ENCODE peak calls at places on chromosomes 5 and 9, in nine cellular contexts. A is activated CD4-positive, alpha-beta T cell treated with anti-CD3 and anti-CD28 coated beads for 24 hours; L is GDM1; P is osteoblast; R is stimulated activated CD4-positive, alpha-beta T cell treated with anti-CD3 and anti-CD28 coated beads, Interleukin-2, amount 100 ng/mL, for 4 hours; H is HTR-8/SVneo; I is HFF-Myc; G is heart left ventricle; D is AG04450. W is an unnamed sample.

GRCh38 chr5:16933337-16933736 is 2.8 kb downstream of the MYO10 start:
- DNase-seq in A (no peak), L (no peak), P (peak; percentile 15), R (no peak), H (no peak), I (no peak), G (no peak), D (no peak), W (no peak)

GRCh38 chr9:121735065-121735791 is 83.8 kb downstream of the DAB2IP start:
- DNase-seq in A (no peak), L (no peak), P (peak; percentile 95), R (no peak), H (no peak), I (peak; percentile 51), G (no peak), D (no peak), W (no peak)

GRCh38 chr5:163580516-163580915 is 75.1 kb downstream of the MAT2B start:
- DNase-seq in A (no peak), L (no peak), P (no peak), R (no peak), H (no peak), I (no peak), G (no peak), D (no peak), W (no peak)

GRCh38 chr5:104456122-104456521 is 893.5 kb upstream of the NUDT12 start:
- DNase-seq in A (no peak), L (no peak), P (no peak), R (no peak), H (no peak), I (no peak), G (no peak), D (no peak), W (no peak)

GRCh38 chr9:128882677-128883590 is 1.0 kb downstream of the LRRC8A start:
- DNase-seq in A (no peak), L (no peak), P (peak; percentile 86), R (no peak), H (no peak), I (no peak), G (no peak), D (no peak), W (no peak)

GRCh38 chr9:134275379-134275778 is 50.9 kb upstream of the RXRA start:
- DNase-seq in A (no peak), L (no peak), P (no peak), R (no peak), H (no peak), I (no peak), G (no peak), D (no peak), W (no peak)

GRCh38 chr5:180085837-180086236 is 14.3 kb upstream of the RNF130 start:
- DNase-seq in A (no peak), L (no peak), P (no peak), R (no peak), H (no peak), I (no peak), G (no peak), D (no peak), W (no peak)

GRCh38 chr9:105656131-105656921 is 5.9 kb upstream of the TAL2 start:
- DNase-seq in A (no peak), L (no peak), P (peak; percentile 79), R (no peak), H (no peak), I (no peak), G (peak; percentile 8), D (no peak), W (peak; percentile 19)

GRCh38 chr5:93588586-93589347 is 5.7 kb downstream of the NR2F1 start:
- DNase-seq in A (no peak), L (no peak), P (no peak), R (no peak), H (no peak), I (no peak), G (no peak), D (no peak), W (no peak)

GRCh38 chr9:75962186-75963036 is 71.9 kb downstream of the PCSK5 start:
- DNase-seq in A (no peak), L (no peak), P (no peak), R (no peak), H (no peak), I (no peak), G (peak; percentile 20), D (no peak), W (peak; percentile 22)

GRCh38 chr9:95724253-95724991 is 151.1 kb upstream of the ERCC6L2 start:
- DNase-seq in A (peak; percentile 25), L (no peak), P (no peak), R (peak; percentile 26), H (no peak), I (no peak), G (no peak), D (no peak), W (no peak)

GRCh38 chr9:18890372-18890771 is 142.6 kb downstream of the SAXO1 start:
- DNase-seq in A (no peak), L (no peak), P (peak; percentile 92), R (no peak), H (peak; percentile 71), I (no peak), G (no peak), D (no peak), W (no peak)

GRCh38 chr5:56475689-56476486 is 242.8 kb upstream of the ANKRD55 start:
- DNase-seq in A (no peak), L (no peak), P (no peak), R (no peak), H (no peak), I (no peak), G (no peak), D (no peak), W (no peak)

GRCh38 chr9:114988962-114989599 is 58.7 kb upstream of the TNFSF8 start:
- DNase-seq in A (no peak), L (no peak), P (no peak), R (no peak), H (no peak), I (no peak), G (no peak), D (no peak), W (no peak)

W was measured in gastrocnemius medialis.